ENCODE peak calls at places on chromosome 10, in five cellular contexts. O, P, X, R and B are unnamed samples.

GRCh38 chr10:94193466-94193924 is 169.2 kb downstream of the NOC3L start:
- DNase-seq in R (no peak), O (no peak), X (no peak), P (no peak), B (no peak)

GRCh38 chr10:97633921-97634320 is 621 bp upstream of the MORN4 start:
- DNase-seq in X (no peak), O (no peak), R (no peak), P (no peak), B (peak)

GRCh38 chr10:107727762-107728317 is 563.3 kb upstream of the SORCS1 start:
- DNase-seq in P (no peak), X (no peak), O (no peak), R (no peak), B (no peak)

GRCh38 chr10:90598513-90598912 is 259.3 kb downstream of the HTR7 start:
- DNase-seq in P (no peak), O (no peak), X (no peak), R (no peak), B (no peak)

GRCh38 chr10:22494007-22494406 is 148.7 kb downstream of the SPAG6 start:
- DNase-seq in P (no peak), O (no peak), X (no peak), R (no peak), B (no peak)

GRCh38 chr10:99329891-99330674 is 927 bp downstream of the CNNM1 start:
- DNase-seq in O (no peak), X (no peak), P (peak), R (no peak), B (peak)

GRCh38 chr10:51510231-51510630 is 189.2 kb downstream of the CSTF2T start:
- DNase-seq in O (no peak), X (no peak), R (no peak), P (no peak), B (no peak)

GRCh38 chr10:85319826-85320225 is 991.4 kb downstream of the CCSER2 start:
- DNase-seq in P (no peak), O (no peak), X (no peak), R (no peak), B (no peak)

GRCh38 chr10:86946215-86947170 is 10.9 kb downstream of the MMRN2 start:
- DNase-seq in O (peak), R (peak), X (no peak), P (no peak), B (no peak)

GRCh38 chr10:97810476-97810875 is 38.7 kb upstream of the SFRP5 start:
- DNase-seq in O (no peak), P (no peak), R (no peak), X (no peak), B (no peak)

GRCh38 chr10:17200885-17201164 is 647 bp downstream of the TRDMT1 start:
- DNase-seq in P (no peak), O (peak), X (no peak), R (peak), B (no peak)

GRCh38 chr10:17954856-17955255 is 3.1 kb downstream of the SLC39A12 start:
- DNase-seq in X (no peak), P (no peak), O (no peak), R (no peak), B (no peak)

GRCh38 chr10:16259726-16260125 is 177.1 kb upstream of the PTER start:
- DNase-seq in O (no peak), P (no peak), X (no peak), R (no peak), B (no peak)

GRCh38 chr10:98852686-98853085 is 383.0 kb downstream of the HPSE2 start:
- DNase-seq in O (no peak), R (no peak), X (no peak), P (peak), B (no peak)

GRCh38 chr10:96565774-96566173 is 21.0 kb downstream of the TM9SF3 start:
- DNase-seq in X (no peak), O (no peak), P (no peak), R (no peak), B (no peak)

GRCh38 chr10:67629461-67629971 is 66.5 kb downstream of the CTNNA3 start:
- DNase-seq in P (peak), X (no peak), R (no peak), O (no peak), B (peak)

GRCh38 chr10:126049741-126050140 is 153.4 kb downstream of the FANK1 start:
- DNase-seq in O (no peak), X (no peak), P (no peak), R (no peak), B (no peak)

GRCh38 chr10:29428486-29428885 is 139.6 kb downstream of the LYZL1 start:
- DNase-seq in O (no peak), X (no peak), R (no peak), P (no peak), B (no peak)

GRCh38 chr10:63206997-63207952 is 74.1 kb downstream of the NRBF2 start:
- DNase-seq in P (no peak), R (no peak), O (no peak), X (no peak), B (peak)

GRCh38 chr10:114548662-114549061 is 109.4 kb downstream of the ABLIM1 start:
- DNase-seq in R (no peak), X (no peak), P (peak), O (peak), B (no peak)

GRCh38 chr10:124604214-124605000 is 139.8 kb downstream of the FAM53B start:
- DNase-seq in R (no peak), X (peak), P (no peak), O (no peak), B (no peak)

GRCh38 chr10:13809447-13809846 is 222.7 kb downstream of the PRPF18 start:
- DNase-seq in O (no peak), P (peak), R (no peak), X (no peak), B (no peak)

GRCh38 chr10:59625842-59626522 is 83.7 kb downstream of the SLC16A9 start:
- DNase-seq in X (no peak), O (peak), R (peak), P (peak), B (peak)

GRCh38 chr10:114541081-114541833 is 116.8 kb downstream of the ABLIM1 start:
- DNase-seq in X (no peak), R (peak), O (peak), P (no peak), B (no peak)

GRCh38 chr10:76000550-76000949 is 569.1 kb downstream of the LRMDA start:
- DNase-seq in P (no peak), R (no peak), X (no peak), O (no peak), B (no peak)

GRCh38 chr10:4006051-4006450 is 221.0 kb upstream of the KLF6 start:
- DNase-seq in X (no peak), O (no peak), R (no peak), P (no peak), B (no peak)

GRCh38 chr10:79269443-79269842 is 77.8 kb upstream of the PPIF start:
- DNase-seq in P (no peak), X (no peak), R (no peak), O (no peak), B (no peak)

GRCh38 chr10:14923972-14924371 is 29.9 kb downstream of the DCLRE1C start:
- DNase-seq in P (no peak), R (no peak), X (no peak), O (no peak), B (no peak)

GRCh38 chr10:47409171-47409865 is 25.2 kb upstream of the ZNF488 start:
- DNase-seq in R (peak), X (no peak), O (no peak), P (no peak), B (no peak)

GRCh38 chr10:58806323-58806722 is 293.7 kb downstream of the BICC1 start:
- DNase-seq in P (no peak), R (no peak), O (no peak), X (no peak), B (no peak)

GRCh38 chr10:103055105-103055504 is 137.0 kb downstream of the CNNM2 start:
- DNase-seq in O (no peak), X (no peak), R (no peak), P (no peak), B (no peak)

GRCh38 chr10:28842321-28842720 is 165.0 kb downstream of the BAMBI start:
- DNase-seq in R (no peak), P (no peak), X (no peak), O (no peak), B (no peak)

GRCh38 chr10:102113261-102113955 is 6.8 kb downstream of the LDB1 start:
- DNase-seq in O (no peak), P (no peak), R (no peak), X (no peak), B (no peak)

GRCh38 chr10:69629897-69630650 is at the start of gene FAM241B:
- DNase-seq in X (peak), O (peak), R (peak), P (peak), B (peak)